ENCODE peak calls at places on chromosomes 5 and 9, in eight cellular contexts. One of them, this sample, is unnamed. For H3K9me3, the result is how much of the 10 kb centered on the place peaks cover.

GRCh38 chr9:136323420-136323819 is 3.9 kb upstream of the GPSM1 start:
- DNase-seq in CD4-positive, alpha-beta T cell: no peak
- DNase-seq in suprapubic skin: no peak
- DNase-seq in adrenal gland: no peak
- DNase-seq in tibial nerve: no peak
- DNase-seq in GM23248: no peak
- DNase-seq in heart right ventricle: no peak
- DNase-seq in kidney: peak
- DNase-seq in this sample: no peak

GRCh38 chr5:60856059-60856458 is 12.0 kb upstream of the ELOVL7 start:
- DNase-seq in suprapubic skin: no peak
- DNase-seq in adrenal gland: no peak
- DNase-seq in CD4-positive, alpha-beta T cell: no peak
- DNase-seq in heart right ventricle: no peak
- DNase-seq in GM23248: peak
- DNase-seq in tibial nerve: no peak
- DNase-seq in kidney: no peak
- DNase-seq in this sample: no peak

GRCh38 chr9:106920091-106920490 is 57.1 kb downstream of the ZNF462 start:
- DNase-seq in tibial nerve: no peak
- DNase-seq in suprapubic skin: no peak
- DNase-seq in CD4-positive, alpha-beta T cell: no peak
- DNase-seq in kidney: no peak
- DNase-seq in GM23248: no peak
- DNase-seq in heart right ventricle: no peak
- DNase-seq in adrenal gland: no peak
- DNase-seq in this sample: no peak

GRCh38 chr5:177300236-177300880 is 3.2 kb downstream of the RAB24 start:
- DNase-seq in kidney: no peak
- DNase-seq in GM23248: peak
- DNase-seq in CD4-positive, alpha-beta T cell: peak
- DNase-seq in adrenal gland: peak
- DNase-seq in tibial nerve: peak
- DNase-seq in heart right ventricle: peak
- DNase-seq in suprapubic skin: no peak
- DNase-seq in this sample: no peak

GRCh38 chr9:114900937-114901802 is 29.2 kb downstream of the TNFSF8 start:
- DNase-seq in tibial nerve: no peak
- DNase-seq in adrenal gland: no peak
- DNase-seq in CD4-positive, alpha-beta T cell: no peak
- DNase-seq in GM23248: peak
- DNase-seq in suprapubic skin: no peak
- DNase-seq in kidney: no peak
- DNase-seq in heart right ventricle: no peak
- DNase-seq in this sample: no peak

GRCh38 chr5:34022131-34022705 is 14.4 kb upstream of the AMACR start:
- DNase-seq in adrenal gland: no peak
- DNase-seq in heart right ventricle: no peak
- DNase-seq in GM23248: peak
- DNase-seq in suprapubic skin: no peak
- DNase-seq in CD4-positive, alpha-beta T cell: no peak
- DNase-seq in kidney: no peak
- DNase-seq in tibial nerve: no peak
- DNase-seq in this sample: no peak

GRCh38 chr5:9784231-9784630 is 154.1 kb upstream of the TAS2R1 start:
- DNase-seq in suprapubic skin: no peak
- DNase-seq in tibial nerve: no peak
- DNase-seq in adrenal gland: no peak
- DNase-seq in heart right ventricle: no peak
- DNase-seq in CD4-positive, alpha-beta T cell: no peak
- DNase-seq in GM23248: no peak
- DNase-seq in kidney: no peak
- DNase-seq in this sample: no peak

GRCh38 chr5:14491505-14491904 is 90.1 kb upstream of the OTULINL start:
- DNase-seq in kidney: no peak
- DNase-seq in heart right ventricle: no peak
- DNase-seq in GM23248: peak
- DNase-seq in tibial nerve: peak
- DNase-seq in CD4-positive, alpha-beta T cell: no peak
- DNase-seq in adrenal gland: no peak
- DNase-seq in suprapubic skin: no peak
- DNase-seq in this sample: no peak

GRCh38 chr9:128160603-128160987 is 530 bp downstream of the BBLN start:
- DNase-seq in GM23248: peak
- DNase-seq in kidney: no peak
- DNase-seq in CD4-positive, alpha-beta T cell: no peak
- DNase-seq in adrenal gland: peak
- DNase-seq in suprapubic skin: no peak
- DNase-seq in tibial nerve: no peak
- DNase-seq in heart right ventricle: no peak
- DNase-seq in this sample: no peak

GRCh38 chr5:109650451-109650850 is 39.3 kb upstream of the MAN2A1 start:
- DNase-seq in tibial nerve: no peak
- DNase-seq in heart right ventricle: no peak
- DNase-seq in kidney: no peak
- DNase-seq in suprapubic skin: no peak
- DNase-seq in CD4-positive, alpha-beta T cell: no peak
- DNase-seq in adrenal gland: no peak
- DNase-seq in GM23248: no peak
- DNase-seq in this sample: no peak

GRCh38 chr5:96453394-96453793 is 20.3 kb upstream of the PCSK1 start:
- DNase-seq in heart right ventricle: no peak
- DNase-seq in suprapubic skin: no peak
- DNase-seq in kidney: no peak
- DNase-seq in tibial nerve: no peak
- DNase-seq in CD4-positive, alpha-beta T cell: no peak
- DNase-seq in GM23248: no peak
- DNase-seq in adrenal gland: no peak
- DNase-seq in this sample: no peak

GRCh38 chr5:61048534-61048933 is 103.5 kb downstream of the NDUFAF2 start:
- DNase-seq in tibial nerve: no peak
- DNase-seq in adrenal gland: no peak
- DNase-seq in suprapubic skin: no peak
- DNase-seq in heart right ventricle: no peak
- DNase-seq in kidney: no peak
- DNase-seq in GM23248: peak
- DNase-seq in CD4-positive, alpha-beta T cell: no peak
- DNase-seq in this sample: no peak

GRCh38 chr5:32814620-32815019 is 103.5 kb downstream of the NPR3 start:
- DNase-seq in CD4-positive, alpha-beta T cell: no peak
- DNase-seq in GM23248: peak
- DNase-seq in suprapubic skin: no peak
- DNase-seq in kidney: no peak
- DNase-seq in adrenal gland: no peak
- DNase-seq in heart right ventricle: no peak
- DNase-seq in tibial nerve: no peak
- DNase-seq in this sample: no peak

GRCh38 chr9:550267-550790 is 291.2 kb upstream of the DMRT1 start:
- DNase-seq in CD4-positive, alpha-beta T cell: no peak
- DNase-seq in adrenal gland: no peak
- DNase-seq in suprapubic skin: no peak
- DNase-seq in GM23248: no peak
- DNase-seq in kidney: no peak
- DNase-seq in tibial nerve: no peak
- DNase-seq in heart right ventricle: no peak
- DNase-seq in this sample: no peak

GRCh38 chr9:89387970-89388867 is 69.9 kb downstream of the SECISBP2 start:
- DNase-seq in adrenal gland: peak
- DNase-seq in heart right ventricle: peak
- DNase-seq in GM23248: peak
- DNase-seq in CD4-positive, alpha-beta T cell: no peak
- DNase-seq in tibial nerve: peak
- DNase-seq in suprapubic skin: peak
- DNase-seq in kidney: no peak
- DNase-seq in this sample: no peak

DNA sequence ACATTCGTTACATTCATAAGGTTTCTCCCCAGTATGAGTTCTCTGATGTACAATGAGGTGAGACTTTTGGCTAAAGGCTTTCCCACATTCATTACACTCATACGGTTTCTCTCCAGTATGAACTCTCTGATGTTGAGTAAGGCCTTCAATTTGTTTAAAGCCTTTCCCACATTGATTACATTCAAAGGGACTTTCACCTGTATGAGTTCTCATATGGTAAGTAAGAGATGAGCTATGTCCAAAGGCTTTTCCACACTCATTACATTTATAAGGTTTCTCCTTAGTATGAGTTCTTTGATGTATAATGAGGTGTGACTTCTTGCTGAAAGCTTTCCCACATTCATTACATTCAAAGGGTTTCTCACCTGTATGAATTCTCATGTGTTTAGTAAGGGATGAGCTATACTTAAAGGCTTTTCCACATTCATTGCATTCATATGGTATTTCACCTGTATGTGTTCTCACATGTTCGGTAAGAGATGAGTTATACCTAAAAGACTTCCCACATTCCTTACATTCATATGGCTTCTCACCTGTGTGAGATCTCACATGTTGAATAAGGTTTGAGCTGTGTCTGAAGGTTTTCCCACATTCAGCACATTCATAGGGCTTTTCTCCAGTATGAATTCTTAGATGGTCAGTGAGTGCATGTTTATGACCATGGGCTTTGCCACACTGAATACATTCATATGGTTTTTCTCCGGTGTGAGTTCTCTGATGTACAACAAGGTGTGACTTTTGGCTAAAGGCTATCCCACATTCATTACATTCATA is 13.5 kb downstream of the ZFP37 start:
- DNase-seq in tibial nerve: no peak
- DNase-seq in kidney: no peak
- DNase-seq in suprapubic skin: no peak
- DNase-seq in adrenal gland: no peak
- DNase-seq in heart right ventricle: no peak
- DNase-seq in CD4-positive, alpha-beta T cell: no peak
- DNase-seq in GM23248: peak
- DNase-seq in this sample: no peak
- H3K9me3 ChIP-seq in tibial nerve: half or more
- H3K9me3 ChIP-seq in kidney: half or more
- H3K9me3 ChIP-seq in suprapubic skin: half or more
- H3K9me3 ChIP-seq in adrenal gland: under half
- H3K9me3 ChIP-seq in heart right ventricle: under half
- H3K9me3 ChIP-seq in CD4-positive, alpha-beta T cell: half or more
- H3K9me3 ChIP-seq in GM23248: under half
- H3K9me3 ChIP-seq in this sample: under half

DNA sequence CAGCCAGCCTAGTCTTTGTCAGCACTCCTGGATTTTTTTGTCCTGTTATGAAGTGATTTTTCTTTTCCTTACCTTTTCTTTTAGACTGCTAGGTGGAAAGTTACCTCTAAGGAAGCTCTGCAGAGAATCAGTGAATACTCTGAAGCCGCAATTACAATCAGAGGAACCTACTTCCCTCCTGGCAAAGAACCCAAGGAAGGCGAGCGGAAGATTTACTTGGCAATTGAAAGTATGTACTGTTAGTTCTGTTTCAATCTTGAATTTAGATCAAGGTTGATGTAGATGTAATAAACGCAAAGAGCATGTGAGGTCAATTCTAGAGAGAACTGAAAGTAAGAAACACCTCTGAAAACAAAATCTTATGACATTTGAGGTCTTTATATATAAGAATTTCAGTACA is 27.0 kb upstream of the C5orf24 start:
- DNase-seq in suprapubic skin: no peak
- DNase-seq in heart right ventricle: no peak
- DNase-seq in adrenal gland: peak
- DNase-seq in CD4-positive, alpha-beta T cell: no peak
- DNase-seq in kidney: no peak
- DNase-seq in tibial nerve: no peak
- DNase-seq in GM23248: no peak
- DNase-seq in this sample: no peak
- H3K9me3 ChIP-seq in suprapubic skin: under half
- H3K9me3 ChIP-seq in heart right ventricle: under half
- H3K9me3 ChIP-seq in adrenal gland: under half
- H3K9me3 ChIP-seq in CD4-positive, alpha-beta T cell: under half
- H3K9me3 ChIP-seq in kidney: under half
- H3K9me3 ChIP-seq in tibial nerve: under half
- H3K9me3 ChIP-seq in GM23248: under half
- H3K9me3 ChIP-seq in this sample: under half

GRCh38 chr5:56432326-56432725 is 199.2 kb upstream of the ANKRD55 start:
- DNase-seq in tibial nerve: no peak
- DNase-seq in adrenal gland: no peak
- DNase-seq in GM23248: peak
- DNase-seq in heart right ventricle: no peak
- DNase-seq in kidney: no peak
- DNase-seq in suprapubic skin: no peak
- DNase-seq in CD4-positive, alpha-beta T cell: no peak
- DNase-seq in this sample: no peak

GRCh38 chr5:56430437-56430836 is 197.3 kb upstream of the ANKRD55 start:
- DNase-seq in GM23248: no peak
- DNase-seq in adrenal gland: no peak
- DNase-seq in kidney: no peak
- DNase-seq in CD4-positive, alpha-beta T cell: no peak
- DNase-seq in heart right ventricle: no peak
- DNase-seq in suprapubic skin: no peak
- DNase-seq in tibial nerve: no peak
- DNase-seq in this sample: no peak

GRCh38 chr5:56434986-56435385 is 201.9 kb upstream of the ANKRD55 start:
- DNase-seq in heart right ventricle: no peak
- DNase-seq in kidney: no peak
- DNase-seq in suprapubic skin: no peak
- DNase-seq in tibial nerve: no peak
- DNase-seq in GM23248: no peak
- DNase-seq in adrenal gland: no peak
- DNase-seq in CD4-positive, alpha-beta T cell: no peak
- DNase-seq in this sample: no peak

GRCh38 chr5:56429110-56429561 is 196.0 kb upstream of the ANKRD55 start:
- DNase-seq in CD4-positive, alpha-beta T cell: no peak
- DNase-seq in adrenal gland: peak
- DNase-seq in tibial nerve: no peak
- DNase-seq in GM23248: no peak
- DNase-seq in heart right ventricle: peak
- DNase-seq in kidney: peak
- DNase-seq in suprapubic skin: no peak
- DNase-seq in this sample: no peak

DNA sequence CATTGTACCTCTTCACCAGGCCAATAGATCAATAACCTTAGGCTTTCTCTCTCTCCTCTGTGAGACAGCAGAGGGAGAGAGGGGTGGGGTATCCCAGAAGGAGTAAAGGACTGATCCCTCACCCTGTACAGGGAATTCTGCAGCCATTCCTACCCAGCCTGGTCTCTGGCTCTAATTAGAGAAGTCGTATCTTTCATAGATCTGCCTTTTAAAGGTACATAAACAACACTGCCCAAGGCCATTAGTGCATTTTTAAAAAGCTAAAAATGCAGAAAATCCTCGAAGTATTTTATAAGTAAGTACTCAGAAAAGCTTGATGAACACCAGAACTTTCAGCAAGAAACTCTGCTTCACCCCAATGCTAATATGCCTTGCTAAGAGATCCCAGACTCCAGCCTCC is 199.9 kb upstream of the ANKRD55 start:
- DNase-seq in suprapubic skin: no peak
- DNase-seq in kidney: no peak
- DNase-seq in adrenal gland: no peak
- DNase-seq in heart right ventricle: no peak
- DNase-seq in GM23248: no peak
- DNase-seq in tibial nerve: no peak
- DNase-seq in CD4-positive, alpha-beta T cell: no peak
- DNase-seq in this sample: no peak
- H3K9me3 ChIP-seq in suprapubic skin: under half
- H3K9me3 ChIP-seq in kidney: under half
- H3K9me3 ChIP-seq in adrenal gland: under half
- H3K9me3 ChIP-seq in heart right ventricle: under half
- H3K9me3 ChIP-seq in GM23248: under half
- H3K9me3 ChIP-seq in tibial nerve: under half
- H3K9me3 ChIP-seq in CD4-positive, alpha-beta T cell: under half
- H3K9me3 ChIP-seq in this sample: under half

GRCh38 chr5:179006564-179006963 is 11.4 kb upstream of the GRM6 start:
- DNase-seq in suprapubic skin: no peak
- DNase-seq in CD4-positive, alpha-beta T cell: no peak
- DNase-seq in tibial nerve: no peak
- DNase-seq in heart right ventricle: no peak
- DNase-seq in GM23248: no peak
- DNase-seq in adrenal gland: no peak
- DNase-seq in kidney: no peak
- DNase-seq in this sample: no peak

GRCh38 chr5:179008667-179009066 is 13.5 kb upstream of the GRM6 start:
- DNase-seq in tibial nerve: no peak
- DNase-seq in kidney: no peak
- DNase-seq in GM23248: peak
- DNase-seq in adrenal gland: no peak
- DNase-seq in CD4-positive, alpha-beta T cell: no peak
- DNase-seq in suprapubic skin: no peak
- DNase-seq in heart right ventricle: no peak
- DNase-seq in this sample: no peak
- H3K9me3 ChIP-seq in tibial nerve: half or more
- H3K9me3 ChIP-seq in kidney: under half
- H3K9me3 ChIP-seq in GM23248: under half
- H3K9me3 ChIP-seq in adrenal gland: under half
- H3K9me3 ChIP-seq in CD4-positive, alpha-beta T cell: under half
- H3K9me3 ChIP-seq in suprapubic skin: under half
- H3K9me3 ChIP-seq in heart right ventricle: under half
- H3K9me3 ChIP-seq in this sample: under half

This sample was measured in T-helper 17 cell.